ENCODE peak calls at places on chromosomes 3 and 15, in five cellular contexts. A is adrenal gland, X is GM12878, Z is Peyer's patch, O is HCT116. F is an unnamed sample. For H3K36me3, the result is how much of the 10 kb centered on the place peaks cover.

GRCh38 chr15:66452971-66453580 is 44.5 kb downstream of the SNAPC5 start:
- DNase-seq in A (no peak), X (no peak), Z (no peak), O (no peak), F (no peak)

GRCh38 chr15:25741253-25741575 is 121.9 kb downstream of the ATP10A start:
- DNase-seq in A (no peak), X (no peak), Z (no peak), O (no peak), F (no peak)

GRCh38 chr15:41018534-41018933 is 65.3 kb downstream of the CHAC1 start:
- DNase-seq in A (no peak), X (no peak), Z (peak), O (no peak), F (peak)

GRCh38 chr15:24659622-24660021 is 16.0 kb upstream of the NPAP1 start:
- DNase-seq in A (no peak), X (no peak), Z (no peak), O (no peak), F (no peak)

GRCh38 chr3:170383567-170383966 is 26.1 kb downstream of the SKIL start:
- DNase-seq in A (peak), X (no peak), Z (no peak), O (no peak), F (no peak)

GRCh38 chr3:117725314-117725713 is 1015.7 kb downstream of the TUSC7 start:
- DNase-seq in A (no peak), X (no peak), Z (no peak), O (no peak), F (no peak)

GRCh38 chr3:166243511-166243910 is 406.3 kb upstream of the BCHE start:
- DNase-seq in A (no peak), X (no peak), Z (no peak), O (no peak), F (no peak)

GRCh38 chr3:189937302-189938255 is 183.1 kb downstream of the P3H2 start:
- DNase-seq in A (no peak), X (no peak), Z (no peak), O (peak), F (no peak)

GRCh38 chr3:73624363-73625123 is at the start of gene PDZRN3:
- DNase-seq in A (peak), X (no peak), Z (peak), O (no peak), F (peak)

GRCh38 chr3:32406481-32407408 is 15.1 kb downstream of the CMTM7 start:
- DNase-seq in A (no peak), X (no peak), Z (no peak), O (no peak), F (no peak)

GRCh38 chr15:99282129-99282528 is 30.8 kb downstream of the LRRC28 start:
- DNase-seq in A (no peak), X (no peak), Z (no peak), O (no peak), F (no peak)

GRCh38 chr3:185640308-185640707 is 54.2 kb downstream of the SENP2 start:
- DNase-seq in A (no peak), X (no peak), Z (no peak), O (no peak), F (no peak)

GRCh38 chr3:195771651-195772300 is 40.0 kb downstream of the MUC4 start:
- DNase-seq in A (no peak), X (no peak), Z (no peak), O (no peak), F (no peak)

GRCh38 chr15:82952156-82953081 is at the start of gene HOMER2:
- DNase-seq in A (peak), X (no peak), Z (no peak), O (no peak), F (peak)

GRCh38 chr3:107676469-107677309 is 153.9 kb downstream of the BBX start:
- DNase-seq in A (no peak), X (no peak), Z (no peak), O (peak), F (no peak)

GRCh38 chr3:42153039-42153438 is 61.9 kb downstream of the TRAK1 start:
- DNase-seq in A (no peak), X (no peak), Z (no peak), O (no peak), F (no peak)

GRCh38 chr3:12681586-12682371 is 17.9 kb upstream of the RAF1 start:
- DNase-seq in A (peak), X (no peak), Z (no peak), O (no peak), F (peak)

GRCh38 chr3:192843742-192844350 is 73.8 kb downstream of the MB21D2 start:
- DNase-seq in A (no peak), X (no peak), Z (no peak), O (no peak), F (no peak)

GRCh38 chr15:96047255-96047931 is 283.1 kb upstream of the NR2F2 start:
- DNase-seq in A (no peak), X (no peak), Z (no peak), O (no peak), F (no peak)

GRCh38 chr3:138297059-138297607 is 32.5 kb downstream of the NME9 start:
- DNase-seq in A (no peak), X (no peak), Z (no peak), O (no peak), F (no peak)

GRCh38 chr3:177041021-177041729 is 156.1 kb downstream of the TBL1XR1 start:
- DNase-seq in A (peak), X (no peak), Z (no peak), O (no peak), F (peak)

GRCh38 chr15:29822685-29823459 is 604 bp upstream of the TJP1 start:
- DNase-seq in A (peak), X (no peak), Z (peak), O (peak), F (peak)

GRCh38 chr3:50662408-50662807 is 12.3 kb upstream of the DOCK3 start:
- DNase-seq in A (peak), X (no peak), Z (peak), O (no peak), F (no peak)

GRCh38 chr3:71964170-71964569 is 179.2 kb upstream of the PROK2 start:
- DNase-seq in A (no peak), X (no peak), Z (no peak), O (no peak), F (peak)

GRCh38 chr15:101807345-101807945 is 4.1 kb downstream of the OR4F6 start:
- DNase-seq in A (no peak), X (no peak), Z (no peak), O (no peak), F (no peak)

GRCh38 chr3:27686642-27687041 is 35.5 kb downstream of the EOMES start:
- DNase-seq in A (no peak), X (no peak), Z (no peak), O (no peak), F (no peak)

GRCh38 chr3:65144791-65145355 is 457.1 kb upstream of the ADAMTS9 start:
- DNase-seq in A (no peak), X (no peak), Z (no peak), O (no peak), F (no peak)

GRCh38 chr3:66483006-66483928 is 17.6 kb downstream of the LRIG1 start:
- DNase-seq in A (no peak), X (no peak), Z (peak), O (no peak), F (peak)

GRCh38 chr3:172982731-172983364 is 158.2 kb downstream of the SPATA16 start:
- DNase-seq in A (no peak), X (no peak), Z (no peak), O (peak), F (no peak)

GRCh38 chr3:42117175-42118008 is 26.2 kb downstream of the TRAK1 start:
- DNase-seq in A (peak), X (no peak), Z (peak), O (peak), F (peak)

GRCh38 chr3:158810823-158811425 is 9.1 kb downstream of the MFSD1 start:
- DNase-seq in A (no peak), X (no peak), Z (no peak), O (no peak), F (no peak)

GRCh38 chr3:32412887-32413286 is 21.2 kb downstream of the CMTM7 start:
- DNase-seq in A (no peak), X (no peak), Z (no peak), O (no peak), F (no peak)

GRCh38 chr3:49295489-49296058 is 18.5 kb upstream of the C3orf62 start:
- DNase-seq in A (no peak), X (no peak), Z (no peak), O (peak), F (no peak)

GRCh38 chr3:123353852-123354238 is 95.0 kb downstream of the ADCY5 start:
- DNase-seq in A (no peak), X (no peak), Z (no peak), O (no peak), F (no peak)

GRCh38 chr15:59812889-59813288 is 123.8 kb upstream of the BNIP2 start:
- DNase-seq in A (no peak), X (no peak), Z (no peak), O (no peak), F (no peak)

GRCh38 chr3:39724233-39724846 is 85.1 kb upstream of the MYRIP start:
- DNase-seq in A (no peak), X (no peak), Z (no peak), O (no peak), F (no peak)

DNA sequence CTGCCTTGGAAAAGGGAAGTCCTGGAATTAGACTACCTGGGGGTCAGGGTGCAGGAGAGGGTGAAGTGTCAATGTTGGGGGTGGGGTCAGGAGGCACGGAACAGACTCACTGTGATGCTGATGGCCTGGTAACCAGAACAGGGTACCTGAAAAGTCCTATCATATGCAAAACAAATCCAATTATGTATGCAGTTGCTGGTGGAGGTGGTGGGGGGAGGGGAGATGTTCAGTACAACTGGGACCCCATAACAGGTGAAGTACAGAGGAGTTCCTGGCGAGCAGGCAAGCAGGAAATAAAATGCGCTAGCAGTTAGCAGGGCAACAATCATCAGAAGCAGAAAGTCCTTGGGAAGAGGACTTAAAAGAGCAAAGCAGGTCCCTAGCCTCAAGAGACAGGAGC is 4.2 kb upstream of the KATNBL1 start:
- DNase-seq in A (no peak), X (no peak), Z (no peak), O (no peak), F (no peak)
- H3K36me3 ChIP-seq in A (under half), X (under half), Z (under half), O (under half), F (under half)

GRCh38 chr15:77409259-77410156 is 10.4 kb downstream of the PEAK1 start:
- DNase-seq in A (no peak), X (peak), Z (no peak), O (no peak), F (no peak)
- H3K27ac ChIP-seq in A (no peak), X (peak), Z (no peak), O (no peak), F (no peak)

DNA sequence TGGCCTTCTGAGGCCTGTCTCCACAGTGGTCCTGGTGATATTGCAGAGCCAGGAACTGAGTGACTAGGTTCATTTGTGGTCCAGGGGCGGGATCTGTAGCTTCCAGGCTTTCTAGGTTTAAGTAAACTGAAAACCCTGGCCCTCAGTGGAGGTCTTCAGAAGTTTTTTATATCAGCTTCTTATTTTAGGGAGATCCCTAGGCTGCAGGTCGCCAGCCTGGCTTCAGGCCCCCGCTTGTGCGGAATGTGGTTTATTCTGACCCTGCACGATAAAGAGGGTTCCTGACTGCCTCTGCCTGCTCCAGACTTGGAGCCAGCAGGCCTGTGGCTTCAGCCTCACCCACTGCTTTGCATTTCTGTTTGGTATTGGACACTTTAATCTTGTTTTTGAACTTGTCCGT is 133.9 kb upstream of the PLXNA1 start:
- DNase-seq in A (no peak), X (no peak), Z (no peak), O (no peak), F (no peak)
- TF ChIP-seq POLR2A in A (no peak), X (no peak), Z (no peak), O (no peak), F (no peak)

GRCh38 chr3:52208556-52208955 is 10.6 kb downstream of the ALAS1 start:
- DNase-seq in A (no peak), X (no peak), Z (no peak), O (no peak), F (no peak)
- H3K36me3 ChIP-seq in A (under half), X (under half), Z (half or more), O (half or more), F (under half)

GRCh38 chr3:58236527-58237237 is 910 bp upstream of the ABHD6 start:
- DNase-seq in A (no peak), X (no peak), Z (peak), O (no peak), F (no peak)
- H3K27ac ChIP-seq in A (no peak), X (peak), Z (peak), O (peak), F (no peak)

GRCh38 chr15:74130849-74131617 is 647 bp downstream of the ISLR2 start:
- DNase-seq in A (no peak), X (no peak), Z (no peak), O (no peak), F (no peak)
- TF ChIP-seq POLR2A in A (no peak), X (no peak), Z (no peak), O (no peak), F (no peak)

GRCh38 chr15:69421498-69421897 is 7.3 kb downstream of the KIF23 start:
- DNase-seq in A (no peak), X (no peak), Z (no peak), O (no peak), F (no peak)
- H3K36me3 ChIP-seq in A (under half), X (under half), Z (under half), O (half or more), F (under half)

GRCh38 chr3:194534243-194534642 is 47.4 kb upstream of the ATP13A3 start:
- DNase-seq in A (no peak), X (no peak), Z (no peak), O (no peak), F (no peak)
- H3K27ac ChIP-seq in A (no peak), X (no peak), Z (no peak), O (no peak), F (no peak)

GRCh38 chr3:9397331-9397910 is at the start of gene SETD5:
- DNase-seq in A (peak), X (peak), Z (peak), O (peak), F (peak)
- TF ChIP-seq POLR2A in A (peak), X (peak), Z (peak), O (peak), F (peak)

GRCh38 chr3:127289646-127290575 is 2.1 kb upstream of the PRR20G start:
- DNase-seq in A (no peak), X (no peak), Z (no peak), O (no peak), F (no peak)
- H3K36me3 ChIP-seq in A (under half), X (under half), Z (under half), O (under half), F (under half)